ENCODE peak calls at places on chromosome 15, in eight cellular contexts. Q is psoas muscle, Y is endothelial cell, P is iPS-NIHi11, L is Ammon's horn, G is tibial nerve, C is Right ventricle myocardium superior, Z is NCI-H1417 treated with DMSO at 0.1 percent for 48 hours. K is an unnamed sample.

GRCh38 chr15:100602822-100603393 is 519 bp downstream of the ASB7 start:
- DNase-seq in Q (no peak), G (no peak), L (peak), Z (no peak), Y (peak), P (peak), C (no peak), K (no peak)

GRCh38 chr15:63044645-63045437 is 2.3 kb downstream of the TPM1 start:
- DNase-seq in G (no peak), Y (no peak), Z (no peak), C (no peak), L (no peak), Q (no peak), P (no peak), K (no peak)

GRCh38 chr15:99993262-99993661 is 260.0 kb upstream of the LYSMD4 start:
- DNase-seq in Q (no peak), L (no peak), Z (no peak), P (no peak), Y (no peak), C (no peak), G (no peak), K (no peak)

GRCh38 chr15:44193651-44194396 is 1.2 kb downstream of the FRMD5 start:
- DNase-seq in L (peak), P (peak), G (no peak), Z (no peak), Y (peak), Q (no peak), C (no peak), K (peak)

GRCh38 chr15:25568751-25569150 is 129.9 kb upstream of the UBE3A start:
- DNase-seq in Q (no peak), Z (no peak), L (peak), P (no peak), Y (no peak), C (peak), G (no peak), K (peak)

GRCh38 chr15:62390793-62391543 is 225.9 kb upstream of the C2CD4B start:
- DNase-seq in G (peak), C (peak), P (peak), Z (no peak), Q (peak), Y (peak), L (peak), K (peak)

GRCh38 chr15:43299411-43299810 is 31.0 kb downstream of the LCMT2 start:
- DNase-seq in C (no peak), Y (no peak), G (no peak), P (no peak), Z (no peak), Q (no peak), L (no peak), K (peak)

GRCh38 chr15:47918877-47919276 is 201.6 kb downstream of the SEMA6D start:
- DNase-seq in C (no peak), G (no peak), Q (no peak), P (no peak), Z (no peak), L (no peak), Y (no peak), K (no peak)

GRCh38 chr15:67050062-67050461 is 15.3 kb upstream of the SMAD3 start:
- DNase-seq in Z (no peak), L (no peak), Q (no peak), Y (no peak), G (no peak), P (no peak), C (no peak), K (no peak)

GRCh38 chr15:43133429-43134156 is at the start of gene TMEM62:
- DNase-seq in Z (no peak), G (peak), Y (peak), P (peak), Q (peak), L (peak), C (peak), K (peak)

GRCh38 chr15:60673918-60674558 is 195.1 kb upstream of the ICE2 start:
- DNase-seq in Q (peak), L (peak), Z (no peak), G (peak), C (no peak), Y (no peak), P (no peak), K (no peak)

GRCh38 chr15:97904196-97904572 is 56.3 kb upstream of the ARRDC4 start:
- DNase-seq in G (peak), P (peak), C (peak), Y (peak), Q (peak), Z (peak), L (peak), K (peak)

GRCh38 chr15:52714968-52715367 is 35.8 kb upstream of the ATOSA start:
- DNase-seq in Q (no peak), G (no peak), P (no peak), Z (no peak), L (no peak), Y (no peak), C (no peak), K (no peak)

GRCh38 chr15:52306270-52306669 is 10.7 kb upstream of the MYO5C start:
- DNase-seq in Q (no peak), G (no peak), L (no peak), Z (no peak), Y (no peak), C (no peak), P (no peak), K (no peak)

GRCh38 chr15:46853600-46853999 is 863.7 kb upstream of the SEMA6D start:
- DNase-seq in Q (no peak), C (no peak), G (no peak), P (no peak), Z (no peak), Y (no peak), L (no peak), K (no peak)

GRCh38 chr15:51736069-51736468 is 1.4 kb downstream of the LYSMD2 start:
- DNase-seq in G (no peak), Z (no peak), Y (no peak), P (no peak), C (no peak), L (no peak), Q (no peak), K (no peak)

GRCh38 chr15:66953523-66954229 is 111.7 kb upstream of the SMAD3 start:
- DNase-seq in L (no peak), Q (no peak), C (no peak), Y (no peak), G (no peak), P (no peak), Z (no peak), K (no peak)

GRCh38 chr15:94070341-94071275 is 160.8 kb upstream of the MCTP2 start:
- DNase-seq in Z (peak), G (no peak), Q (no peak), Y (no peak), C (no peak), L (peak), P (no peak), K (no peak)

GRCh38 chr15:80825361-80826030 is 46.3 kb downstream of the CEMIP start:
- DNase-seq in G (peak), P (no peak), L (peak), Y (no peak), C (no peak), Z (no peak), Q (peak), K (peak)

GRCh38 chr15:39275066-39275465 is 305.8 kb upstream of the THBS1 start:
- DNase-seq in P (no peak), L (no peak), Z (no peak), Y (no peak), G (no peak), Q (no peak), C (no peak), K (no peak)

GRCh38 chr15:50758712-50759205 is 6.7 kb downstream of the SPPL2A start:
- DNase-seq in Q (no peak), Z (no peak), L (no peak), Y (no peak), C (no peak), P (no peak), G (no peak), K (no peak)

GRCh38 chr15:72397780-72398179 is 325 bp upstream of the TMEM202 start:
- DNase-seq in C (no peak), Z (no peak), Y (no peak), L (no peak), G (no peak), Q (no peak), P (no peak), K (no peak)

GRCh38 chr15:67105065-67105951 is 39.9 kb downstream of the SMAD3 start:
- DNase-seq in Q (peak), P (peak), C (peak), Z (no peak), L (no peak), Y (no peak), G (peak), K (no peak)

GRCh38 chr15:73153447-73153846 is 101.2 kb downstream of the NEO1 start:
- DNase-seq in C (no peak), G (no peak), L (no peak), Z (no peak), Q (no peak), Y (no peak), P (no peak), K (no peak)

GRCh38 chr15:60184579-60184978 is 180.5 kb downstream of the FOXB1 start:
- DNase-seq in L (no peak), G (no peak), P (no peak), Y (no peak), C (no peak), Q (no peak), Z (no peak), K (no peak)

GRCh38 chr15:75349851-75350588 is 3.2 kb downstream of the NEIL1 start:
- DNase-seq in C (peak), G (no peak), Y (no peak), P (peak), Z (no peak), Q (no peak), L (no peak), K (no peak)

GRCh38 chr15:71742964-71743363 is 67.4 kb upstream of the NR2E3 start:
- DNase-seq in G (no peak), Z (no peak), Q (no peak), Y (no peak), L (no peak), P (no peak), C (no peak), K (no peak)

GRCh38 chr15:69798481-69799315 is 299.0 kb downstream of the TLE3 start:
- DNase-seq in L (no peak), Y (peak), Q (no peak), G (no peak), C (no peak), P (no peak), Z (no peak), K (peak)

GRCh38 chr15:39738998-39739397 is 43.6 kb downstream of the FSIP1 start:
- DNase-seq in P (no peak), L (no peak), Z (no peak), Y (no peak), C (peak), G (no peak), Q (no peak), K (no peak)

GRCh38 chr15:82851981-82852511 is 42.6 kb downstream of the WHAMM start:
- DNase-seq in C (no peak), P (no peak), L (no peak), Z (no peak), G (no peak), Y (no peak), Q (no peak), K (no peak)

GRCh38 chr15:40365624-40366023 is 7.6 kb downstream of the DISP2 start:
- DNase-seq in G (no peak), Q (no peak), Z (no peak), L (no peak), Y (no peak), P (no peak), C (no peak), K (no peak)

GRCh38 chr15:97084650-97085049 is 754.1 kb downstream of the NR2F2 start:
- DNase-seq in Q (no peak), P (no peak), Y (no peak), C (no peak), L (no peak), G (no peak), Z (no peak), K (no peak)

GRCh38 chr15:51121118-51121517 is 26.4 kb upstream of the TNFAIP8L3 start:
- DNase-seq in L (no peak), Q (no peak), Z (no peak), P (no peak), Y (no peak), C (no peak), G (no peak), K (no peak)

GRCh38 chr15:62391565-62392262 is 226.6 kb upstream of the C2CD4B start:
- DNase-seq in C (peak), P (peak), L (peak), Y (peak), Z (no peak), Q (peak), G (no peak), K (peak)

GRCh38 chr15:39285663-39286062 is 295.2 kb upstream of the THBS1 start:
- DNase-seq in L (no peak), C (no peak), G (no peak), Y (no peak), P (no peak), Q (no peak), Z (no peak), K (no peak)

GRCh38 chr15:64842986-64843561 is 1.4 kb downstream of the PLEKHO2 start:
- DNase-seq in Z (no peak), G (peak), P (no peak), C (peak), Q (peak), L (peak), Y (peak), K (no peak)